ENCODE peak calls at places on chromosomes 16 and 17, in four cellular contexts. M is body of pancreas, R is Peyer's patch, W is stomach. G is an unnamed sample.
A peak's percentile ranks its signal among the peaks of the same experiment; 100 is the strongest.

GRCh38 chr16:66948034-66948821 is 12.8 kb upstream of the CES3 start:
- DNase-seq in M (peak; percentile 30), R (peak; percentile 74), W (peak; percentile 31), G (no peak)

GRCh38 chr17:27396941-27397340 is 59.3 kb upstream of the KSR1 start:
- DNase-seq in M (no peak), R (no peak), W (no peak), G (no peak)

GRCh38 chr17:71251936-71252335 is 868.9 kb upstream of the SOX9 start:
- DNase-seq in M (no peak), R (no peak), W (no peak), G (no peak)

GRCh38 chr16:65281636-65282035 is 159.8 kb upstream of the CDH11 start:
- DNase-seq in R (no peak), W (no peak), M (no peak), G (no peak)

GRCh38 chr17:77601054-77601979 is 357.2 kb upstream of the TNRC6C start:
- DNase-seq in W (peak; percentile 14), M (no peak), R (peak; percentile 31), G (no peak)

GRCh38 chr16:67277999-67278772 is 1.1 kb upstream of the PLEKHG4 start:
- DNase-seq in W (no peak), M (no peak), R (no peak), G (no peak)

GRCh38 chr17:6523809-6524355 is 32.5 kb downstream of the PITPNM3 start:
- DNase-seq in M (no peak), R (peak; percentile 18), W (no peak), G (no peak)

GRCh38 chr17:77592503-77592902 is 366.0 kb upstream of the TNRC6C start:
- DNase-seq in R (no peak), M (no peak), W (no peak), G (no peak)

GRCh38 chr16:11319529-11320146 is 25.6 kb upstream of the RMI2 start:
- DNase-seq in M (peak; percentile 39), R (no peak), W (peak; percentile 46), G (no peak)

GRCh38 chr17:7667616-7668406 is 17.1 kb downstream of the ATP1B2 start:
- DNase-seq in R (no peak), W (no peak), M (no peak), G (no peak)
- TF ChIP-seq POLR2A in R (no peak), W (no peak), M (no peak), G (no peak)

GRCh38 chr17:48068491-48068961 is 20.4 kb downstream of the NFE2L1 start:
- DNase-seq in W (no peak), R (peak; percentile 44), M (no peak), G (no peak)
- H3K27ac ChIP-seq in W (no peak overlapping the region), R (no peak overlapping the region), M (no peak overlapping the region), G (no peak overlapping the region)

DNA sequence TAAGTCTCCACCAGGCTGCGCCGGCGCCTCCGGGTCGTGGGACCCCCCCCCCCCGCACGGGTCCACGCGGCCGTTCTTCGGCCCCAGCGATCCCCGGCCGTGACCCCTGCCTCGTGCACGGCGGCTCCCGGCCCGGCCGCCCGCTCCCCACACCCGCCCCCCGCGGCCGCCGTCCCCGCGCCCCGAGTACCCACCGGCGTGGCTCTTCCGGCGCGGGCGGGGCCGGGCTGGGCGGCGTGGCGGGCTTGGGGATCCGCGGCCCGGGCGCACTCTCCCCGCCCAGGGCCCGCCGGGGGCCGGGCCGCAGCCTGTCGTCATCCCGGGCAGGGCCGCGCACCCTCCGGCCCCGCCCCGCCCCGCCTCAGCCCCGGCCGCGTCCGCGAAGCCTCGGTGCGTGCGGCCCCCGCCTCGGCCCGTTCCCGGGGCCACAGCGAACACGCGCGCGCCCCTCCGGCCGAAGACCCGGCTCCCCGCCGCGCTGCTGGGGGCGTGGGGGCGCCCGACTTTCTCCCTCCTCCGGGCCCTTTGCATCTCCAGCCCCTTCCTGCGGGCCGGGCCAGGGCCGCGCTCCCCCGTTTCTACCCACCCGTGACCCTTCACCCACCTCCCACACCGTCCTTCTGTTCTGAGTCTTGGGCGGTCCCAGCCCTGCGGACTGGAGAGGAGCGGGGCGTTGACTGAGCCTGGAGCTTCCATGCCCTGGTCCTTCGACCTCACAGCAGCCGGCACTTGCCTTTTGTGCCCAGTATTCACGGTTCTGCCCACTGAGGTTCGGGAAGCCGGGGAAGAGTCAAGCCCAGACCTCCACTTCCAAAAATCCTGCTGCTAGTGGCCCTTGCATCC is 859 bp downstream of the MYO1C start:
- DNase-seq in W (peak; percentile 78), M (peak; percentile 77), R (peak; percentile 83), G (no peak)
- TF ChIP-seq POLR2A in W (no peak), M (peak; percentile 42), R (no peak), G (no peak)

GRCh38 chr16:16020291-16020690 is 70.9 kb downstream of the ABCC1 start:
- DNase-seq in M (no peak), W (no peak), R (no peak), G (no peak)

GRCh38 chr16:16021646-16021987 is 72.2 kb downstream of the ABCC1 start:
- DNase-seq in R (no peak), W (no peak), M (no peak), G (no peak)

GRCh38 chr16:16021020-16021419 is 71.6 kb downstream of the ABCC1 start:
- DNase-seq in M (no peak), R (no peak), W (no peak), G (no peak)

GRCh38 chr16:16021988-16022682 is 72.7 kb downstream of the ABCC1 start:
- DNase-seq in R (peak; percentile 92), W (peak; percentile 96), M (peak; percentile 98), G (peak; percentile 30)

GRCh38 chr16:16022683-16023064 is 73.3 kb downstream of the ABCC1 start:
- DNase-seq in W (no peak), M (no peak), R (no peak), G (no peak)
- H3K27ac ChIP-seq in W (peak overlapping the region; percentile 86), M (peak overlapping the region; percentile 49), R (peak overlapping the region; percentile 77), G (peak overlapping the region; percentile 88)

DNA sequence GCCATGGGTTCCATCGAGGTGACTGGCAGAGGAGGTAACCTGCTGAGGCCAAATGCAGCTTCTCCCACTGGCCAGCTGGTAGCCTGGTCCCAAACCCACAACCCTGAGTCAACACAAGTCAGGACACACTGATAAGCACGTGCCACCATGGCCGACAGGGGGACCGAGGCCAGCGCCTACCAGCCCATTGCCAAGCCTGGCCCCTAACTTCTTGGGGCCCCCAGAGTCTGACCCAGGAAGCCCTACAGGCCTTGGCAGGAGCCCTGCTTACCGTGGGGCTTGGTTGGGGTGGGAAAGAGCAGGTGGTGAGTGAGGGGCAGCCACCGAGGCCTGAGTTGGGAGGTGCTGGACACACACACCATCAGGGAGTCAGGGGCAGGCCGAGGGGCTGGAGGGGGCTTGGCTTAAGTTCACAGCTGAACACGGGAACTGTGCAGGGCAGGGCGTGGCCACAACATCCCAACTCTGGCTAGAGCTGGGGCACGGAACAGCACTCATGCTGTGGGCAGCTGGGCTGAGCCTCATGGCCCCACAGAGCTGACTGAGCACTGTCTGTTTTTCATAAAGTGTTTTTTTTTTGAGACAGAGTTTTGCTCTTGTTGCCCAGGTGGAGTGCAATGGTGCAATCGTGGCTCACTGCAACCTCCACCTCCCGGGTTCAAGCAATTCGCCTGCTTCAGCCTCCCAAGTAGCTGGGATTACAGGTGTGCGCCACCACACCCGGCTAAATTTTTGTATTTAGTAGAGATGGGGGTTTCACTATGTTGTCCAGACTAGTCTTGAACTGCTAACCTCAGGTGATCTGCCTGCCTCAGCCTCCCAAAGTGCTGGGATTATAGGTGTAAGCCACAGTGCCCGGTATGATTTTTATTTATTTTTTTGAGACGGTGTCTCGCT is 5.5 kb downstream of the MRPL28 start:
- DNase-seq in W (no peak), M (peak; percentile 37), R (no peak), G (no peak)
- TF ChIP-seq POLR2A in W (no peak), M (no peak), R (no peak), G (no peak)

GRCh38 chr16:17747357-17747756 is 276.6 kb upstream of the XYLT1 start:
- DNase-seq in W (no peak), R (no peak), M (no peak), G (no peak)
- H3K27ac ChIP-seq in W (no peak overlapping the region), R (no peak overlapping the region), M (no peak overlapping the region), G (no peak overlapping the region)

DNA sequence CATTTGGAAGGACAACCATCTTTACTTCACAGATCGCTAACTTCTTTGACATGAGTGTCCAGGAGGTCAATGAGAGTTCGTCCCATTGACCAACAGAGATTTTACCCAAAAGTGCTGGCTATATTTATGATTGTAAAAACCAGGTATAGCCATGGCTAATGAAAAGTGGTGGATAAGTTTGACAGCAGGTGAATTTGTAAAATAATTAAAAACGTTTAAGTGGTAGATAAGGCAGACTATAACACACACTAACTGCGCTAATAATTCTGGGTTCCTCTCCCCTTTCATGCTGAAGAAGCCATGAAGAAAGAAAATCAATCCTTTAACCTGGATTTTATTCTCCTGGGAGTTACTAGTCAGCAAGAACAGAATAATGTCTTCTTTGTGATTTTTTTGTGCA is at the start of gene OR1A2:
- DNase-seq in W (no peak), R (no peak), M (no peak), G (no peak)
- TF ChIP-seq POLR2A in W (no peak), R (no peak), M (no peak), G (no peak)